ENCODE peak calls at places on chromosomes 4 and X, in eight cellular contexts. W, U, F, H, O, G, K and B are unnamed samples.

GRCh38 chr4:1405636-1406415 is 416 bp downstream of the NKX1-1 start:
- DNase-seq in G (no peak), U (no peak), K (no peak), H (no peak), W (no peak), F (no peak), O (no peak), B (no peak)

GRCh38 chrX:105323951-105324350 is 103.5 kb upstream of the TEX13A start:
- DNase-seq in H (no peak), O (no peak), W (no peak), U (no peak), K (peak), G (no peak), F (peak), B (no peak)

GRCh38 chr4:146981651-146982050 is 36.0 kb upstream of the TTC29 start:
- DNase-seq in G (no peak), W (no peak), K (peak), O (no peak), H (no peak), F (no peak), U (no peak), B (no peak)

GRCh38 chrX:136759968-136760367 is 20.8 kb downstream of the ARHGEF6 start:
- DNase-seq in K (no peak), U (no peak), H (no peak), W (no peak), G (no peak), O (no peak), F (no peak), B (no peak)

GRCh38 chrX:351736-352135 is 33.1 kb upstream of the GTPBP6 start:
- DNase-seq in K (no peak), F (no peak), G (no peak), U (no peak), H (no peak), W (no peak), O (no peak), B (no peak)

GRCh38 chr4:154490261-154490588 is 1.4 kb downstream of the DCHS2 start:
- DNase-seq in U (no peak), K (no peak), H (peak), F (no peak), W (no peak), O (no peak), G (no peak), B (no peak)

GRCh38 chrX:53089224-53089842 is 4.6 kb upstream of the KANTR start:
- DNase-seq in U (peak), F (peak), H (peak), W (no peak), O (peak), K (peak), G (peak), B (peak)

GRCh38 chrX:345020-345925 is 26.7 kb upstream of the GTPBP6 start:
- DNase-seq in U (no peak), F (no peak), G (no peak), W (no peak), H (no peak), K (no peak), O (no peak), B (no peak)

GRCh38 chrX:63250253-63250868 is 100.8 kb downstream of the SPIN4 start:
- DNase-seq in G (peak), W (peak), H (peak), U (peak), K (peak), O (no peak), F (peak), B (no peak)

GRCh38 chr4:73599182-73599581 is 21.1 kb downstream of the RASSF6 start:
- DNase-seq in F (peak), U (peak), K (peak), G (no peak), H (no peak), O (no peak), W (peak), B (no peak)

GRCh38 chrX:109911046-109911445 is 91.9 kb upstream of the TMEM164 start:
- DNase-seq in H (no peak), G (no peak), F (no peak), K (no peak), O (no peak), W (no peak), U (no peak), B (no peak)

GRCh38 chrX:71095971-71096701 is 485 bp downstream of the FOXO4 start:
- DNase-seq in W (no peak), F (peak), O (no peak), G (no peak), H (no peak), U (peak), K (peak), B (peak)

GRCh38 chr4:5780831-5781480 is 70.0 kb downstream of the EVC start:
- DNase-seq in W (peak), F (peak), O (no peak), U (no peak), K (peak), H (no peak), G (no peak), B (no peak)

GRCh38 chrX:16785247-16786138 is 773 bp upstream of the TXLNG start:
- DNase-seq in F (no peak), H (peak), O (no peak), G (peak), W (no peak), K (no peak), U (no peak), B (no peak)

GRCh38 chrX:144566592-144566991 is 680.7 kb upstream of the SPANXN1 start:
- DNase-seq in W (no peak), F (no peak), O (no peak), K (no peak), U (no peak), G (no peak), H (no peak), B (no peak)

GRCh38 chr4:8319731-8320385 is 50.3 kb downstream of the HTRA3 start:
- DNase-seq in O (no peak), W (peak), G (no peak), U (no peak), H (no peak), K (no peak), F (no peak), B (no peak)

GRCh38 chr4:74583757-74584156 is 138.8 kb downstream of the AREG start:
- DNase-seq in K (no peak), U (no peak), G (no peak), W (peak), F (no peak), O (no peak), H (no peak), B (no peak)

GRCh38 chr4:20305976-20306375 is 54.3 kb downstream of the SLIT2 start:
- DNase-seq in H (no peak), O (no peak), F (peak), W (no peak), G (no peak), U (peak), K (no peak), B (no peak)

GRCh38 chrX:13471269-13471668 is 98.1 kb upstream of the EGFL6 start:
- DNase-seq in H (no peak), O (no peak), F (no peak), U (no peak), W (no peak), G (no peak), K (no peak), B (no peak)

GRCh38 chr4:143489116-143489515 is 24.4 kb upstream of the SMARCA5 start:
- DNase-seq in G (no peak), F (peak), O (no peak), H (no peak), K (peak), W (peak), U (no peak), B (no peak)

GRCh38 chr4:46329118-46329976 is 60.6 kb downstream of the GABRA2 start:
- DNase-seq in F (peak), W (peak), O (no peak), G (no peak), K (no peak), U (peak), H (no peak), B (peak)

GRCh38 chr4:94446386-94446785 is 5.4 kb upstream of the PDLIM5 start:
- DNase-seq in U (peak), G (no peak), H (no peak), W (peak), O (no peak), F (no peak), K (peak), B (no peak)

GRCh38 chr4:182642831-182643230 is 274.4 kb downstream of the DCTD start:
- DNase-seq in H (no peak), K (no peak), U (no peak), W (no peak), F (no peak), O (no peak), G (no peak), B (no peak)

GRCh38 chr4:143514432-143514831 is 930 bp downstream of the SMARCA5 start:
- DNase-seq in W (peak), F (peak), U (peak), O (no peak), K (peak), G (peak), H (peak), B (peak)

GRCh38 chr4:78343682-78344081 is 207.9 kb upstream of the ANXA3 start:
- DNase-seq in H (no peak), O (no peak), F (no peak), W (no peak), K (no peak), G (no peak), U (no peak), B (no peak)

GRCh38 chr4:103095080-103095479 is 4.6 kb downstream of the BDH2 start:
- DNase-seq in U (no peak), K (no peak), F (no peak), H (no peak), W (no peak), G (no peak), O (no peak), B (no peak)

GRCh38 chrX:29671426-29671825 is 543.9 kb upstream of the MAGEB2 start:
- DNase-seq in K (no peak), F (no peak), W (no peak), O (no peak), U (peak), G (no peak), H (no peak), B (no peak)

GRCh38 chr4:15436515-15436914 is 8.7 kb downstream of the C1QTNF7 start:
- DNase-seq in H (no peak), U (peak), F (no peak), W (no peak), O (no peak), K (peak), G (no peak), B (no peak)

GRCh38 chr4:159077702-159078495 is 25.0 kb upstream of the RAPGEF2 start:
- DNase-seq in F (no peak), H (no peak), O (no peak), U (peak), W (peak), G (no peak), K (no peak), B (no peak)

GRCh38 chr4:1517592-1518411 is 111.6 kb upstream of the NKX1-1 start:
- DNase-seq in U (no peak), F (no peak), G (no peak), H (no peak), O (no peak), K (no peak), W (no peak), B (no peak)

GRCh38 chr4:663438-664428 is 10.3 kb downstream of the ATP5ME start:
- DNase-seq in G (peak), U (no peak), K (no peak), O (no peak), W (no peak), H (peak), F (peak), B (no peak)

GRCh38 chr4:142405021-142405991 is 440.8 kb downstream of the INPP4B start:
- DNase-seq in G (peak), U (peak), H (peak), F (peak), K (peak), W (peak), O (no peak), B (no peak)